ENCODE peak calls at places on chromosomes 12 and 14, in five cellular contexts. One of them, this sample, is unnamed.

GRCh38 chr12:113298861-113299545 is 35.9 kb downstream of the SLC8B1 start:
- DNase-seq in CD4-positive, alpha-beta T cell: no peak
- DNase-seq in lung: no peak
- DNase-seq in MM.1S: no peak
- DNase-seq in amniotic stem cell: no peak
- DNase-seq in this sample: no peak

GRCh38 chr12:124740691-124741137 is 123.0 kb downstream of the SCARB1 start:
- DNase-seq in MM.1S: no peak
- DNase-seq in CD4-positive, alpha-beta T cell: no peak
- DNase-seq in amniotic stem cell: no peak
- DNase-seq in lung: no peak
- DNase-seq in this sample: no peak

GRCh38 chr12:15322164-15323054 is at the start of gene PTPRO:
- DNase-seq in CD4-positive, alpha-beta T cell: no peak
- DNase-seq in amniotic stem cell: no peak
- DNase-seq in lung: no peak
- DNase-seq in MM.1S: no peak
- DNase-seq in this sample: peak; percentile 61

GRCh38 chr12:70648831-70649230 is 11.6 kb upstream of the PTPRB start:
- DNase-seq in lung: no peak
- DNase-seq in MM.1S: no peak
- DNase-seq in CD4-positive, alpha-beta T cell: no peak
- DNase-seq in amniotic stem cell: no peak
- DNase-seq in this sample: no peak

GRCh38 chr12:107684029-107684790 is 1.4 kb upstream of the PWP1 start:
- DNase-seq in MM.1S: no peak
- DNase-seq in amniotic stem cell: no peak
- DNase-seq in CD4-positive, alpha-beta T cell: no peak
- DNase-seq in lung: no peak
- DNase-seq in this sample: no peak

GRCh38 chr12:113145720-113146551 is 3.6 kb upstream of the CFAP73 start:
- DNase-seq in MM.1S: no peak
- DNase-seq in amniotic stem cell: no peak
- DNase-seq in CD4-positive, alpha-beta T cell: no peak
- DNase-seq in lung: no peak
- DNase-seq in this sample: no peak

GRCh38 chr12:111174283-111175108 is 194.4 kb downstream of the PHETA1 start:
- DNase-seq in CD4-positive, alpha-beta T cell: no peak
- DNase-seq in amniotic stem cell: no peak
- DNase-seq in MM.1S: peak; percentile 17
- DNase-seq in lung: no peak
- DNase-seq in this sample: no peak

GRCh38 chr12:16523570-16524331 is 82.2 kb downstream of the LMO3 start:
- DNase-seq in MM.1S: no peak
- DNase-seq in amniotic stem cell: no peak
- DNase-seq in CD4-positive, alpha-beta T cell: no peak
- DNase-seq in lung: no peak
- DNase-seq in this sample: no peak

GRCh38 chr12:103698752-103699540 is 111.9 kb downstream of the STAB2 start:
- DNase-seq in MM.1S: no peak
- DNase-seq in CD4-positive, alpha-beta T cell: no peak
- DNase-seq in amniotic stem cell: no peak
- DNase-seq in lung: no peak
- DNase-seq in this sample: no peak

GRCh38 chr12:67433393-67434175 is 164.4 kb downstream of the CAND1 start:
- DNase-seq in MM.1S: no peak
- DNase-seq in amniotic stem cell: no peak
- DNase-seq in CD4-positive, alpha-beta T cell: no peak
- DNase-seq in lung: no peak
- DNase-seq in this sample: no peak

GRCh38 chr12:114166360-114166759 is 200.2 kb upstream of the RBM19 start:
- DNase-seq in CD4-positive, alpha-beta T cell: no peak
- DNase-seq in lung: no peak
- DNase-seq in amniotic stem cell: peak; percentile 1
- DNase-seq in MM.1S: no peak
- DNase-seq in this sample: no peak

GRCh38 chr12:109160433-109160832 is 44.0 kb downstream of the ACACB start:
- DNase-seq in lung: no peak
- DNase-seq in amniotic stem cell: no peak
- DNase-seq in CD4-positive, alpha-beta T cell: no peak
- DNase-seq in MM.1S: no peak
- DNase-seq in this sample: no peak

GRCh38 chr14:50008562-50009355 is 107.6 kb downstream of the VCPKMT start:
- DNase-seq in amniotic stem cell: no peak
- DNase-seq in lung: no peak
- DNase-seq in CD4-positive, alpha-beta T cell: no peak
- DNase-seq in MM.1S: peak; percentile 62
- DNase-seq in this sample: no peak

GRCh38 chr12:107317751-107318553 is 224.6 kb upstream of the CRY1 start:
- DNase-seq in lung: peak; percentile 85
- DNase-seq in CD4-positive, alpha-beta T cell: peak; percentile 78
- DNase-seq in MM.1S: peak; percentile 91
- DNase-seq in amniotic stem cell: peak; percentile 88
- DNase-seq in this sample: peak; percentile 85

GRCh38 chr12:91053951-91054715 is 3.7 kb downstream of the KERA start:
- DNase-seq in CD4-positive, alpha-beta T cell: no peak
- DNase-seq in MM.1S: no peak
- DNase-seq in amniotic stem cell: peak; percentile 51
- DNase-seq in lung: no peak
- DNase-seq in this sample: no peak

GRCh38 chr14:30621354-30621953 is 665 bp upstream of the SCFD1 start:
- DNase-seq in MM.1S: no peak
- DNase-seq in CD4-positive, alpha-beta T cell: peak; percentile 9
- DNase-seq in amniotic stem cell: no peak
- DNase-seq in lung: no peak
- DNase-seq in this sample: no peak

GRCh38 chr12:75996907-75997447 is 34.6 kb downstream of the PHLDA1 start:
- DNase-seq in CD4-positive, alpha-beta T cell: no peak
- DNase-seq in lung: no peak
- DNase-seq in MM.1S: no peak
- DNase-seq in amniotic stem cell: no peak
- DNase-seq in this sample: no peak

GRCh38 chr12:2510066-2510465 is 284.7 kb upstream of the FKBP4 start:
- DNase-seq in MM.1S: no peak
- DNase-seq in amniotic stem cell: no peak
- DNase-seq in CD4-positive, alpha-beta T cell: no peak
- DNase-seq in lung: no peak
- DNase-seq in this sample: no peak

GRCh38 chr12:52836491-52837175 is 2.5 kb upstream of the KRT79 start:
- DNase-seq in lung: no peak
- DNase-seq in CD4-positive, alpha-beta T cell: no peak
- DNase-seq in MM.1S: no peak
- DNase-seq in amniotic stem cell: no peak
- DNase-seq in this sample: no peak

GRCh38 chr12:646303-647038 is 16.8 kb downstream of the NINJ2 start:
- DNase-seq in amniotic stem cell: no peak
- DNase-seq in CD4-positive, alpha-beta T cell: no peak
- DNase-seq in MM.1S: no peak
- DNase-seq in lung: peak; percentile 54
- DNase-seq in this sample: no peak

GRCh38 chr12:57740656-57741412 is 2.3 kb upstream of the AGAP2 start:
- DNase-seq in CD4-positive, alpha-beta T cell: peak; percentile 63
- DNase-seq in amniotic stem cell: no peak
- DNase-seq in lung: no peak
- DNase-seq in MM.1S: peak; percentile 37
- DNase-seq in this sample: no peak

GRCh38 chr12:81991868-81992267 is 232.7 kb upstream of the PPFIA2 start:
- DNase-seq in MM.1S: peak; percentile 22
- DNase-seq in amniotic stem cell: no peak
- DNase-seq in CD4-positive, alpha-beta T cell: no peak
- DNase-seq in lung: no peak
- DNase-seq in this sample: no peak

GRCh38 chr14:68945585-68946289 is 33.4 kb downstream of the ACTN1 start:
- DNase-seq in CD4-positive, alpha-beta T cell: no peak
- DNase-seq in amniotic stem cell: no peak
- DNase-seq in MM.1S: no peak
- DNase-seq in lung: no peak
- DNase-seq in this sample: no peak

GRCh38 chr12:104006929-104007328 is 41.3 kb downstream of the TDG start:
- DNase-seq in lung: no peak
- DNase-seq in MM.1S: no peak
- DNase-seq in amniotic stem cell: peak; percentile 47
- DNase-seq in CD4-positive, alpha-beta T cell: no peak
- DNase-seq in this sample: no peak

GRCh38 chr14:102187044-102187443 is 47.3 kb downstream of the WDR20 start:
- DNase-seq in amniotic stem cell: peak; percentile 34
- DNase-seq in lung: no peak
- DNase-seq in MM.1S: no peak
- DNase-seq in CD4-positive, alpha-beta T cell: no peak
- DNase-seq in this sample: no peak

GRCh38 chr12:54945082-54945481 is 39.5 kb downstream of the TESPA1 start:
- DNase-seq in CD4-positive, alpha-beta T cell: no peak
- DNase-seq in amniotic stem cell: no peak
- DNase-seq in MM.1S: no peak
- DNase-seq in lung: peak; percentile 39
- DNase-seq in this sample: no peak

GRCh38 chr12:131608740-131609665 is 101.9 kb upstream of the SFSWAP start:
- DNase-seq in lung: peak; percentile 73
- DNase-seq in amniotic stem cell: peak; percentile 9
- DNase-seq in MM.1S: no peak
- DNase-seq in CD4-positive, alpha-beta T cell: peak; percentile 47
- DNase-seq in this sample: no peak

GRCh38 chr12:67764946-67765619 is 116.5 kb downstream of the DYRK2 start:
- DNase-seq in amniotic stem cell: no peak
- DNase-seq in lung: no peak
- DNase-seq in MM.1S: peak; percentile 82
- DNase-seq in CD4-positive, alpha-beta T cell: no peak
- DNase-seq in this sample: no peak

GRCh38 chr12:24960222-24960855 is 11.4 kb upstream of the BCAT1 start:
- DNase-seq in MM.1S: peak; percentile 40
- DNase-seq in lung: no peak
- DNase-seq in CD4-positive, alpha-beta T cell: no peak
- DNase-seq in amniotic stem cell: peak; percentile 70
- DNase-seq in this sample: no peak

GRCh38 chr14:30995674-30996073 is 29.8 kb upstream of the AP4S1 start:
- DNase-seq in CD4-positive, alpha-beta T cell: no peak
- DNase-seq in lung: no peak
- DNase-seq in amniotic stem cell: no peak
- DNase-seq in MM.1S: no peak
- DNase-seq in this sample: no peak

GRCh38 chr14:23128969-23129758 is 10.1 kb upstream of the CEBPE start:
- DNase-seq in lung: no peak
- DNase-seq in amniotic stem cell: no peak
- DNase-seq in MM.1S: no peak
- DNase-seq in CD4-positive, alpha-beta T cell: no peak
- DNase-seq in this sample: no peak

GRCh38 chr14:104967414-104968152 is 10.6 kb downstream of the AHNAK2 start:
- DNase-seq in amniotic stem cell: peak; percentile 26
- DNase-seq in lung: no peak
- DNase-seq in CD4-positive, alpha-beta T cell: no peak
- DNase-seq in MM.1S: no peak
- DNase-seq in this sample: peak; percentile 64

GRCh38 chr14:105525861-105526780 is at the start of gene TMEM121:
- DNase-seq in lung: no peak
- DNase-seq in MM.1S: peak; percentile 33
- DNase-seq in CD4-positive, alpha-beta T cell: no peak
- DNase-seq in amniotic stem cell: no peak
- DNase-seq in this sample: peak; percentile 43